ENCODE peak calls at places on chromosome 13, in seven cellular contexts. One of them, this sample, is unnamed.

GRCh38 chr13:51556740-51557139 is 27.5 kb upstream of the WDFY2 start:
- DNase-seq in neural progenitor cell: no peak
- DNase-seq in astrocyte: no peak
- DNase-seq in PC-3: no peak
- DNase-seq in GM12878: no peak
- DNase-seq in mammary epithelial cell: peak; percentile 93
- DNase-seq in PC-9: no peak
- DNase-seq in this sample: no peak

GRCh38 chr13:79226250-79226649 is 179.8 kb downstream of the RBM26 start:
- DNase-seq in neural progenitor cell: no peak
- DNase-seq in astrocyte: no peak
- DNase-seq in PC-3: no peak
- DNase-seq in GM12878: no peak
- DNase-seq in mammary epithelial cell: no peak
- DNase-seq in PC-9: no peak
- DNase-seq in this sample: no peak

GRCh38 chr13:110820311-110820710 is 94.6 kb downstream of the ANKRD10 start:
- DNase-seq in neural progenitor cell: peak; percentile 18
- DNase-seq in astrocyte: no peak
- DNase-seq in PC-3: no peak
- DNase-seq in GM12878: no peak
- DNase-seq in mammary epithelial cell: no peak
- DNase-seq in PC-9: no peak
- DNase-seq in this sample: no peak

GRCh38 chr13:32669030-32669646 is 82.9 kb downstream of the PDS5B start:
- DNase-seq in neural progenitor cell: peak; percentile 76
- DNase-seq in astrocyte: peak; percentile 42
- DNase-seq in PC-3: peak; percentile 65
- DNase-seq in GM12878: no peak
- DNase-seq in mammary epithelial cell: peak; percentile 12
- DNase-seq in PC-9: no peak
- DNase-seq in this sample: peak; percentile 78

GRCh38 chr13:51822106-51822840 is 18.3 kb upstream of the DHRS12 start:
- DNase-seq in neural progenitor cell: no peak
- DNase-seq in astrocyte: no peak
- DNase-seq in PC-3: no peak
- DNase-seq in GM12878: no peak
- DNase-seq in mammary epithelial cell: no peak
- DNase-seq in PC-9: no peak
- DNase-seq in this sample: no peak

GRCh38 chr13:90867336-90867683 is 480.2 kb upstream of the MIR17HG start:
- DNase-seq in neural progenitor cell: peak; percentile 81
- DNase-seq in astrocyte: peak; percentile 45
- DNase-seq in PC-3: peak; percentile 86
- DNase-seq in GM12878: peak; percentile 24
- DNase-seq in mammary epithelial cell: peak; percentile 62
- DNase-seq in PC-9: peak; percentile 73
- DNase-seq in this sample: peak; percentile 86

GRCh38 chr13:110581489-110582185 is 20.1 kb upstream of the RAB20 start:
- DNase-seq in neural progenitor cell: no peak
- DNase-seq in astrocyte: no peak
- DNase-seq in PC-3: no peak
- DNase-seq in GM12878: no peak
- DNase-seq in mammary epithelial cell: no peak
- DNase-seq in PC-9: no peak
- DNase-seq in this sample: no peak

GRCh38 chr13:27171244-27171829 is at the start of gene USP12:
- DNase-seq in neural progenitor cell: no peak
- DNase-seq in astrocyte: no peak
- DNase-seq in PC-3: no peak
- DNase-seq in GM12878: no peak
- DNase-seq in mammary epithelial cell: peak; percentile 23
- DNase-seq in PC-9: peak; percentile 27
- DNase-seq in this sample: no peak

GRCh38 chr13:74131206-74131605 is 3.0 kb downstream of the KLF12 start:
- DNase-seq in neural progenitor cell: no peak
- DNase-seq in astrocyte: no peak
- DNase-seq in PC-3: no peak
- DNase-seq in GM12878: no peak
- DNase-seq in mammary epithelial cell: no peak
- DNase-seq in PC-9: no peak
- DNase-seq in this sample: no peak

GRCh38 chr13:109699628-109700071 is 86.7 kb downstream of the IRS2 start:
- DNase-seq in neural progenitor cell: peak; percentile 22
- DNase-seq in astrocyte: no peak
- DNase-seq in PC-3: no peak
- DNase-seq in GM12878: no peak
- DNase-seq in mammary epithelial cell: no peak
- DNase-seq in PC-9: no peak
- DNase-seq in this sample: peak; percentile 3

GRCh38 chr13:110416131-110416584 is 109.1 kb downstream of the COL4A2 start:
- DNase-seq in neural progenitor cell: no peak
- DNase-seq in astrocyte: no peak
- DNase-seq in PC-3: no peak
- DNase-seq in GM12878: no peak
- DNase-seq in mammary epithelial cell: no peak
- DNase-seq in PC-9: no peak
- DNase-seq in this sample: peak; percentile 74

GRCh38 chr13:24187185-24187584 is 26.7 kb downstream of the SPATA13 start:
- DNase-seq in neural progenitor cell: no peak
- DNase-seq in astrocyte: peak; percentile 47
- DNase-seq in PC-3: peak; percentile 25
- DNase-seq in GM12878: no peak
- DNase-seq in mammary epithelial cell: no peak
- DNase-seq in PC-9: no peak
- DNase-seq in this sample: peak; percentile 76

GRCh38 chr13:98693756-98694155 is 58.7 kb downstream of the SLC15A1 start:
- DNase-seq in neural progenitor cell: peak; percentile 55
- DNase-seq in astrocyte: no peak
- DNase-seq in PC-3: no peak
- DNase-seq in GM12878: no peak
- DNase-seq in mammary epithelial cell: no peak
- DNase-seq in PC-9: no peak
- DNase-seq in this sample: no peak

GRCh38 chr13:98202026-98202425 is 25.0 kb upstream of the RNF113B start:
- DNase-seq in neural progenitor cell: peak; percentile 25
- DNase-seq in astrocyte: no peak
- DNase-seq in PC-3: no peak
- DNase-seq in GM12878: peak; percentile 17
- DNase-seq in mammary epithelial cell: no peak
- DNase-seq in PC-9: no peak
- DNase-seq in this sample: no peak

GRCh38 chr13:73025212-73026012 is 33.4 kb upstream of the KLF5 start:
- DNase-seq in neural progenitor cell: no peak
- DNase-seq in astrocyte: peak; percentile 38
- DNase-seq in PC-3: no peak
- DNase-seq in GM12878: no peak
- DNase-seq in mammary epithelial cell: peak; percentile 84
- DNase-seq in PC-9: no peak
- DNase-seq in this sample: peak; percentile 18

GRCh38 chr13:108609353-108609752 is 20.1 kb upstream of the MYO16 start:
- DNase-seq in neural progenitor cell: peak; percentile 27
- DNase-seq in astrocyte: peak; percentile 4
- DNase-seq in PC-3: peak; percentile 57
- DNase-seq in GM12878: no peak
- DNase-seq in mammary epithelial cell: peak; percentile 4
- DNase-seq in PC-9: no peak
- DNase-seq in this sample: peak; percentile 24

GRCh38 chr13:97856001-97856675 is 97.3 kb upstream of the IPO5 start:
- DNase-seq in neural progenitor cell: peak; percentile 76
- DNase-seq in astrocyte: peak; percentile 3
- DNase-seq in PC-3: no peak
- DNase-seq in GM12878: no peak
- DNase-seq in mammary epithelial cell: no peak
- DNase-seq in PC-9: no peak
- DNase-seq in this sample: peak; percentile 27

GRCh38 chr13:29969286-29969685 is 118.9 kb upstream of the UBL3 start:
- DNase-seq in neural progenitor cell: no peak
- DNase-seq in astrocyte: peak; percentile 99
- DNase-seq in PC-3: peak; percentile 74
- DNase-seq in GM12878: no peak
- DNase-seq in mammary epithelial cell: peak; percentile 10
- DNase-seq in PC-9: no peak
- DNase-seq in this sample: peak; percentile 93

GRCh38 chr13:44810067-44810840 is 179.0 kb downstream of the NUFIP1 start:
- DNase-seq in neural progenitor cell: no peak
- DNase-seq in astrocyte: peak; percentile 81
- DNase-seq in PC-3: peak; percentile 37
- DNase-seq in GM12878: no peak
- DNase-seq in mammary epithelial cell: no peak
- DNase-seq in PC-9: peak; percentile 37
- DNase-seq in this sample: peak; percentile 20

GRCh38 chr13:31970237-31970930 is 61.2 kb upstream of the FRY start:
- DNase-seq in neural progenitor cell: no peak
- DNase-seq in astrocyte: peak; percentile 74
- DNase-seq in PC-3: peak; percentile 21
- DNase-seq in GM12878: no peak
- DNase-seq in mammary epithelial cell: peak; percentile 84
- DNase-seq in PC-9: no peak
- DNase-seq in this sample: peak; percentile 90

GRCh38 chr13:106612688-106613087 is 44.8 kb upstream of the ARGLU1 start:
- DNase-seq in neural progenitor cell: no peak
- DNase-seq in astrocyte: no peak
- DNase-seq in PC-3: no peak
- DNase-seq in GM12878: no peak
- DNase-seq in mammary epithelial cell: no peak
- DNase-seq in PC-9: no peak
- DNase-seq in this sample: peak; percentile 6

GRCh38 chr13:75870397-75870801 is 234.3 kb downstream of the LMO7 start:
- DNase-seq in neural progenitor cell: peak; percentile 37
- DNase-seq in astrocyte: no peak
- DNase-seq in PC-3: peak; percentile 56
- DNase-seq in GM12878: no peak
- DNase-seq in mammary epithelial cell: no peak
- DNase-seq in PC-9: peak; percentile 25
- DNase-seq in this sample: peak; percentile 45

GRCh38 chr13:60112771-60113170 is 51.0 kb downstream of the DIAPH3 start:
- DNase-seq in neural progenitor cell: no peak
- DNase-seq in astrocyte: peak; percentile 54
- DNase-seq in PC-3: no peak
- DNase-seq in GM12878: no peak
- DNase-seq in mammary epithelial cell: peak; percentile 34
- DNase-seq in PC-9: no peak
- DNase-seq in this sample: peak; percentile 75

GRCh38 chr13:97221491-97221890 is 642 bp upstream of the MBNL2 start:
- DNase-seq in neural progenitor cell: no peak
- DNase-seq in astrocyte: no peak
- DNase-seq in PC-3: no peak
- DNase-seq in GM12878: no peak
- DNase-seq in mammary epithelial cell: no peak
- DNase-seq in PC-9: no peak
- DNase-seq in this sample: no peak

GRCh38 chr13:55572862-55573261 is 1567.9 kb upstream of the PRR20A start:
- DNase-seq in neural progenitor cell: no peak
- DNase-seq in astrocyte: no peak
- DNase-seq in PC-3: no peak
- DNase-seq in GM12878: no peak
- DNase-seq in mammary epithelial cell: no peak
- DNase-seq in PC-9: no peak
- DNase-seq in this sample: no peak

GRCh38 chr13:34413538-34414210 is 528.4 kb upstream of the NBEA start:
- DNase-seq in neural progenitor cell: no peak
- DNase-seq in astrocyte: peak; percentile 33
- DNase-seq in PC-3: peak; percentile 16
- DNase-seq in GM12878: no peak
- DNase-seq in mammary epithelial cell: peak; percentile 25
- DNase-seq in PC-9: no peak
- DNase-seq in this sample: no peak

DNA sequence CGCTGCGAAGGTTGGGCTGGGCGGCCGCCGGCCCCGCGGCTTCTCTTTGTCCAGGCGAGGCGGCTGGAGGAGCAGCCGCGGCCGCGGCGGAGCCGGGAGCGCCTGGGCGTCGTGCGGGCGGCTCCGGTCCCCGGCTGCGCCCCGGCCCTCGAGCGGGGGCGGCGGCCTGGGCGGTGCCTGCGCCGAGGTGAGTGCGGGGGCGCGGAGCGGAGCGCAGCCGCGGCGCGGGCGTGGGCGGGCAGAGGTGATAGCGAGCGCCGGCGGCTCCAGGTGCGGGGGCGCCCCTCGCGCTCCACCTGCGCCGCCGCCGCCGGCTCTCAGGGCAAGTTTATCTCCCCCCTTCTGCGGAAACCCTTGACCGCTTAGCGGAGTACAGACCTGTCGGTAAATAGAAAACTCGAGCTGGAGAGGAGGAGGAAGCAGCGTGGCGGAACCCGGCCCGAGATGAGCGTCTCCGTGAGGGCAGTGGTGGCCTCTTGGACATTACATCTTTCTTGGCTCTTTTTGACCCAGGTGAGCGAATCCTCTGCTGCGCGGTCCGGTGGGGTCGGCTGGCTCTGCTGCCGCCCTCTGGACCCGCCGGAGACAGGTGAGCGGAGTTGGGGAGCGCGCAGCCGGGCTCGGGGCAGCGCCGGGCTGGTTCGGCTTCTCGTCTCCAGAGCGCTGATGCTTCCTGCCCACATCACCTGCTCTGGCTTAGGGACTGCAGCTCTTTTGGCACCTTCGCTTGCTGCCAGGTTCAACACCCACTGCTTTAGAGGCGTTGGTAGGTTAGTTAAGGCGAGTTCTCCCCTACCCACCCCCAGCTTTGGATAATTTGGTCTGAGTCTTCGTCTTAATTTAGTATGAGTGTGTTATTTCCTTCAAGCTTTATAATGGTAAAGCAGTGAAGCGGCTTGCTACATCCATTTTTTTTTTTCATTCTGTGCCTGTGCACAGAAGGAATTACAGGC is at the start of gene MTUS2:
- DNase-seq in neural progenitor cell: peak; percentile 36
- DNase-seq in astrocyte: no peak
- DNase-seq in PC-3: no peak
- DNase-seq in GM12878: no peak
- DNase-seq in mammary epithelial cell: peak; percentile 18
- DNase-seq in PC-9: no peak
- DNase-seq in this sample: peak; percentile 15
- TF ChIP-seq EZH2 in neural progenitor cell: peak; percentile 85
- TF ChIP-seq EZH2 in astrocyte: peak; percentile 93
- TF ChIP-seq EZH2 in PC-3: peak; percentile 91
- TF ChIP-seq EZH2 in GM12878: no peak
- TF ChIP-seq EZH2 in mammary epithelial cell: no peak
- TF ChIP-seq EZH2 in PC-9: no peak
- TF ChIP-seq EZH2 in this sample: peak; percentile 73

GRCh38 chr13:26050568-26051230 is 1.1 kb downstream of the SHISA2 start:
- DNase-seq in neural progenitor cell: peak; percentile 77
- DNase-seq in astrocyte: peak; percentile 22
- DNase-seq in PC-3: no peak
- DNase-seq in GM12878: no peak
- DNase-seq in mammary epithelial cell: peak; percentile 48
- DNase-seq in PC-9: no peak
- DNase-seq in this sample: peak; percentile 31
- TF ChIP-seq EZH2 in neural progenitor cell: no peak
- TF ChIP-seq EZH2 in astrocyte: no peak
- TF ChIP-seq EZH2 in PC-3: no peak
- TF ChIP-seq EZH2 in GM12878: no peak
- TF ChIP-seq EZH2 in mammary epithelial cell: no peak
- TF ChIP-seq EZH2 in PC-9: no peak
- TF ChIP-seq EZH2 in this sample: no peak

GRCh38 chr13:71866173-71867091 is 572 bp downstream of the DACH1 start:
- DNase-seq in neural progenitor cell: peak; percentile 71
- DNase-seq in astrocyte: no peak
- DNase-seq in PC-3: no peak
- DNase-seq in GM12878: no peak
- DNase-seq in mammary epithelial cell: peak; percentile 1
- DNase-seq in PC-9: peak; percentile 47
- DNase-seq in this sample: peak; percentile 24
- TF ChIP-seq EZH2 in neural progenitor cell: no peak
- TF ChIP-seq EZH2 in astrocyte: no peak
- TF ChIP-seq EZH2 in PC-3: no peak
- TF ChIP-seq EZH2 in GM12878: no peak
- TF ChIP-seq EZH2 in mammary epithelial cell: peak; percentile 56
- TF ChIP-seq EZH2 in PC-9: no peak
- TF ChIP-seq EZH2 in this sample: no peak

GRCh38 chr13:99959538-99960230 is 11.9 kb downstream of the ZIC5 start:
- DNase-seq in neural progenitor cell: peak; percentile 68
- DNase-seq in astrocyte: no peak
- DNase-seq in PC-3: no peak
- DNase-seq in GM12878: no peak
- DNase-seq in mammary epithelial cell: peak; percentile 23
- DNase-seq in PC-9: no peak
- DNase-seq in this sample: peak; percentile 37
- TF ChIP-seq EZH2 in neural progenitor cell: no peak
- TF ChIP-seq EZH2 in astrocyte: peak; percentile 88
- TF ChIP-seq EZH2 in PC-3: peak; percentile 91
- TF ChIP-seq EZH2 in GM12878: no peak
- TF ChIP-seq EZH2 in mammary epithelial cell: no peak
- TF ChIP-seq EZH2 in PC-9: no peak
- TF ChIP-seq EZH2 in this sample: no peak